ENCODE peak calls at places on chromosomes 2 and 18, in five cellular contexts. One of them, this sample, is unnamed.

GRCh38 chr2:27730980-27731691 is 40.4 kb upstream of the MRPL33 start:
- DNase-seq in amygdala: no peak
- DNase-seq in CD4-positive, alpha-beta T cell: no peak
- DNase-seq in fibroblast of pulmonary artery: no peak
- DNase-seq in epithelial cell of esophagus: peak
- DNase-seq in this sample: no peak

GRCh38 chr2:70887550-70888229 is 48.0 kb upstream of the ATP6V1B1 start:
- DNase-seq in CD4-positive, alpha-beta T cell: no peak
- DNase-seq in epithelial cell of esophagus: no peak
- DNase-seq in amygdala: no peak
- DNase-seq in fibroblast of pulmonary artery: no peak
- DNase-seq in this sample: no peak

GRCh38 chr2:14756981-14757657 is 124.6 kb downstream of the LRATD1 start:
- DNase-seq in amygdala: no peak
- DNase-seq in epithelial cell of esophagus: peak
- DNase-seq in CD4-positive, alpha-beta T cell: no peak
- DNase-seq in fibroblast of pulmonary artery: peak
- DNase-seq in this sample: no peak

GRCh38 chr2:113848758-113849460 is 41.0 kb upstream of the ACTR3 start:
- DNase-seq in fibroblast of pulmonary artery: no peak
- DNase-seq in amygdala: no peak
- DNase-seq in CD4-positive, alpha-beta T cell: no peak
- DNase-seq in epithelial cell of esophagus: peak
- DNase-seq in this sample: no peak

GRCh38 chr2:20288941-20289340 is 61.7 kb downstream of the PUM2 start:
- DNase-seq in CD4-positive, alpha-beta T cell: no peak
- DNase-seq in amygdala: no peak
- DNase-seq in fibroblast of pulmonary artery: peak
- DNase-seq in epithelial cell of esophagus: peak
- DNase-seq in this sample: no peak

GRCh38 chr18:52343138-52343537 is 3.1 kb downstream of the DCC start:
- DNase-seq in epithelial cell of esophagus: no peak
- DNase-seq in CD4-positive, alpha-beta T cell: no peak
- DNase-seq in amygdala: no peak
- DNase-seq in fibroblast of pulmonary artery: peak
- DNase-seq in this sample: no peak

GRCh38 chr2:28510184-28510583 is 14.3 kb downstream of the PLB1 start:
- DNase-seq in fibroblast of pulmonary artery: no peak
- DNase-seq in amygdala: no peak
- DNase-seq in epithelial cell of esophagus: no peak
- DNase-seq in CD4-positive, alpha-beta T cell: no peak
- DNase-seq in this sample: no peak

GRCh38 chr2:20443276-20443920 is 3.5 kb upstream of the RHOB start:
- DNase-seq in epithelial cell of esophagus: peak
- DNase-seq in CD4-positive, alpha-beta T cell: no peak
- DNase-seq in fibroblast of pulmonary artery: peak
- DNase-seq in amygdala: no peak
- DNase-seq in this sample: peak

GRCh38 chr2:179302149-179302548 is 37.5 kb upstream of the SESTD1 start:
- DNase-seq in epithelial cell of esophagus: no peak
- DNase-seq in fibroblast of pulmonary artery: no peak
- DNase-seq in amygdala: no peak
- DNase-seq in CD4-positive, alpha-beta T cell: no peak
- DNase-seq in this sample: no peak

GRCh38 chr2:29187926-29188325 is 72.7 kb downstream of the CLIP4 start:
- DNase-seq in fibroblast of pulmonary artery: no peak
- DNase-seq in CD4-positive, alpha-beta T cell: no peak
- DNase-seq in epithelial cell of esophagus: peak
- DNase-seq in amygdala: no peak
- DNase-seq in this sample: no peak

GRCh38 chr2:74037379-74037860 is 52.7 kb downstream of the TET3 start:
- DNase-seq in fibroblast of pulmonary artery: peak
- DNase-seq in epithelial cell of esophagus: no peak
- DNase-seq in amygdala: no peak
- DNase-seq in CD4-positive, alpha-beta T cell: no peak
- DNase-seq in this sample: peak

GRCh38 chr18:24995056-24995455 is 356.9 kb downstream of the ZNF521 start:
- DNase-seq in amygdala: no peak
- DNase-seq in epithelial cell of esophagus: peak
- DNase-seq in fibroblast of pulmonary artery: no peak
- DNase-seq in CD4-positive, alpha-beta T cell: no peak
- DNase-seq in this sample: no peak

GRCh38 chr2:10041711-10042110 is 1.6 kb upstream of the KLF11 start:
- DNase-seq in fibroblast of pulmonary artery: no peak
- DNase-seq in amygdala: no peak
- DNase-seq in CD4-positive, alpha-beta T cell: no peak
- DNase-seq in epithelial cell of esophagus: no peak
- DNase-seq in this sample: no peak

GRCh38 chr18:27685807-27686412 is 491.0 kb downstream of the CDH2 start:
- DNase-seq in CD4-positive, alpha-beta T cell: no peak
- DNase-seq in epithelial cell of esophagus: peak
- DNase-seq in amygdala: no peak
- DNase-seq in fibroblast of pulmonary artery: peak
- DNase-seq in this sample: no peak

GRCh38 chr2:86622878-86623548 is 652 bp downstream of the RNF103 start:
- DNase-seq in epithelial cell of esophagus: peak
- DNase-seq in CD4-positive, alpha-beta T cell: peak
- DNase-seq in amygdala: no peak
- DNase-seq in fibroblast of pulmonary artery: no peak
- DNase-seq in this sample: no peak

GRCh38 chr2:102082591-102083586 is 59.7 kb upstream of the IL1R1 start:
- DNase-seq in amygdala: no peak
- DNase-seq in fibroblast of pulmonary artery: peak
- DNase-seq in epithelial cell of esophagus: peak
- DNase-seq in CD4-positive, alpha-beta T cell: no peak
- DNase-seq in this sample: no peak

GRCh38 chr18:66124394-66124793 is 373.6 kb downstream of the CDH7 start:
- DNase-seq in amygdala: no peak
- DNase-seq in epithelial cell of esophagus: peak
- DNase-seq in CD4-positive, alpha-beta T cell: no peak
- DNase-seq in fibroblast of pulmonary artery: no peak
- DNase-seq in this sample: no peak

GRCh38 chr18:8943900-8944870 is 158.3 kb upstream of the NDUFV2 start:
- DNase-seq in epithelial cell of esophagus: no peak
- DNase-seq in amygdala: no peak
- DNase-seq in fibroblast of pulmonary artery: peak
- DNase-seq in CD4-positive, alpha-beta T cell: no peak
- DNase-seq in this sample: no peak

GRCh38 chr2:236754234-236754924 is 184.8 kb downstream of the ACKR3 start:
- DNase-seq in epithelial cell of esophagus: no peak
- DNase-seq in amygdala: no peak
- DNase-seq in CD4-positive, alpha-beta T cell: no peak
- DNase-seq in fibroblast of pulmonary artery: no peak
- DNase-seq in this sample: no peak

GRCh38 chr18:21277578-21277977 is 35.5 kb downstream of the GREB1L start:
- DNase-seq in fibroblast of pulmonary artery: no peak
- DNase-seq in CD4-positive, alpha-beta T cell: no peak
- DNase-seq in epithelial cell of esophagus: no peak
- DNase-seq in amygdala: no peak
- DNase-seq in this sample: no peak

GRCh38 chr2:120053891-120054290 is 41.0 kb downstream of the EPB41L5 start:
- DNase-seq in CD4-positive, alpha-beta T cell: no peak
- DNase-seq in fibroblast of pulmonary artery: peak
- DNase-seq in epithelial cell of esophagus: peak
- DNase-seq in amygdala: no peak
- DNase-seq in this sample: no peak

GRCh38 chr18:34650121-34650545 is 60.0 kb upstream of the DTNA start:
- DNase-seq in epithelial cell of esophagus: peak
- DNase-seq in amygdala: no peak
- DNase-seq in fibroblast of pulmonary artery: peak
- DNase-seq in CD4-positive, alpha-beta T cell: no peak
- DNase-seq in this sample: no peak

GRCh38 chr2:239184179-239184578 is 216.6 kb downstream of the HDAC4 start:
- DNase-seq in fibroblast of pulmonary artery: no peak
- DNase-seq in amygdala: no peak
- DNase-seq in epithelial cell of esophagus: no peak
- DNase-seq in CD4-positive, alpha-beta T cell: no peak
- DNase-seq in this sample: no peak

GRCh38 chr2:29579495-29580178 is 341.7 kb downstream of the ALK start:
- DNase-seq in epithelial cell of esophagus: no peak
- DNase-seq in fibroblast of pulmonary artery: no peak
- DNase-seq in CD4-positive, alpha-beta T cell: no peak
- DNase-seq in amygdala: no peak
- DNase-seq in this sample: no peak

GRCh38 chr18:26764584-26764983 is 100.9 kb downstream of the AQP4 start:
- DNase-seq in fibroblast of pulmonary artery: no peak
- DNase-seq in CD4-positive, alpha-beta T cell: no peak
- DNase-seq in epithelial cell of esophagus: no peak
- DNase-seq in amygdala: no peak
- DNase-seq in this sample: no peak

GRCh38 chr18:61554117-61554776 is 221.0 kb downstream of the CDH20 start:
- DNase-seq in fibroblast of pulmonary artery: no peak
- DNase-seq in amygdala: no peak
- DNase-seq in CD4-positive, alpha-beta T cell: peak
- DNase-seq in epithelial cell of esophagus: no peak
- DNase-seq in this sample: no peak

GRCh38 chr2:168583710-168584521 is 127.8 kb downstream of the CERS6 start:
- DNase-seq in CD4-positive, alpha-beta T cell: no peak
- DNase-seq in epithelial cell of esophagus: peak
- DNase-seq in fibroblast of pulmonary artery: peak
- DNase-seq in amygdala: no peak
- DNase-seq in this sample: no peak

GRCh38 chr2:191869781-191870180 is 22.9 kb upstream of the CAVIN2 start:
- DNase-seq in fibroblast of pulmonary artery: no peak
- DNase-seq in CD4-positive, alpha-beta T cell: no peak
- DNase-seq in amygdala: no peak
- DNase-seq in epithelial cell of esophagus: no peak
- DNase-seq in this sample: peak

GRCh38 chr2:117801826-117802225 is 12.7 kb upstream of the DDX18 start:
- DNase-seq in epithelial cell of esophagus: peak
- DNase-seq in amygdala: no peak
- DNase-seq in CD4-positive, alpha-beta T cell: no peak
- DNase-seq in fibroblast of pulmonary artery: no peak
- DNase-seq in this sample: no peak

GRCh38 chr2:16973586-16974274 is 308.1 kb upstream of the CYRIA start:
- DNase-seq in amygdala: no peak
- DNase-seq in fibroblast of pulmonary artery: peak
- DNase-seq in epithelial cell of esophagus: no peak
- DNase-seq in CD4-positive, alpha-beta T cell: no peak
- DNase-seq in this sample: no peak

GRCh38 chr2:209331291-209331844 is 92.5 kb upstream of the MAP2 start:
- DNase-seq in amygdala: no peak
- DNase-seq in fibroblast of pulmonary artery: peak
- DNase-seq in CD4-positive, alpha-beta T cell: no peak
- DNase-seq in epithelial cell of esophagus: peak
- DNase-seq in this sample: no peak

GRCh38 chr2:100260712-100261620 is 61.3 kb downstream of the LONRF2 start:
- DNase-seq in epithelial cell of esophagus: peak
- DNase-seq in amygdala: peak
- DNase-seq in fibroblast of pulmonary artery: peak
- DNase-seq in CD4-positive, alpha-beta T cell: no peak
- DNase-seq in this sample: peak

GRCh38 chr2:177051278-177051677 is 161.3 kb upstream of the HNRNPA3 start:
- DNase-seq in fibroblast of pulmonary artery: no peak
- DNase-seq in CD4-positive, alpha-beta T cell: no peak
- DNase-seq in amygdala: no peak
- DNase-seq in epithelial cell of esophagus: no peak
- DNase-seq in this sample: no peak

GRCh38 chr2:31962757-31963361 is 47.9 kb downstream of the MEMO1 start:
- DNase-seq in amygdala: no peak
- DNase-seq in CD4-positive, alpha-beta T cell: no peak
- DNase-seq in epithelial cell of esophagus: no peak
- DNase-seq in fibroblast of pulmonary artery: no peak
- DNase-seq in this sample: no peak

GRCh38 chr2:234463626-234464290 is 33.1 kb downstream of the ARL4C start:
- DNase-seq in epithelial cell of esophagus: peak
- DNase-seq in CD4-positive, alpha-beta T cell: peak
- DNase-seq in amygdala: no peak
- DNase-seq in fibroblast of pulmonary artery: no peak
- DNase-seq in this sample: no peak

This sample was measured in hippocampal formation.